ENCODE peak calls at places on chromosomes 11 and 22, in seven cellular contexts. One of them, this sample, is unnamed.

GRCh38 chr11:47132490-47132889 is 44.2 kb downstream of the ARFGAP2 start:
- DNase-seq in BJ: no peak
- DNase-seq in stomach: peak; percentile 60
- DNase-seq in fibroblast of pulmonary artery: no peak
- DNase-seq in heart right ventricle: no peak
- DNase-seq in HL-60: no peak
- DNase-seq in PC-9: no peak
- DNase-seq in this sample: no peak

GRCh38 chr22:27641049-27641790 is 160.3 kb downstream of the MN1 start:
- DNase-seq in fibroblast of pulmonary artery: no peak
- DNase-seq in heart right ventricle: no peak
- DNase-seq in stomach: no peak
- DNase-seq in HL-60: no peak
- DNase-seq in BJ: no peak
- DNase-seq in PC-9: no peak
- DNase-seq in this sample: no peak

GRCh38 chr11:86182976-86183584 is 61.5 kb upstream of the EED start:
- DNase-seq in BJ: no peak
- DNase-seq in heart right ventricle: no peak
- DNase-seq in PC-9: peak; percentile 88
- DNase-seq in HL-60: peak; percentile 44
- DNase-seq in stomach: peak; percentile 74
- DNase-seq in fibroblast of pulmonary artery: no peak
- DNase-seq in this sample: no peak

GRCh38 chr11:70176940-70177689 is 26.0 kb upstream of the FADD start:
- DNase-seq in HL-60: peak; percentile 36
- DNase-seq in PC-9: peak; percentile 62
- DNase-seq in stomach: peak; percentile 39
- DNase-seq in heart right ventricle: no peak
- DNase-seq in fibroblast of pulmonary artery: no peak
- DNase-seq in BJ: no peak
- DNase-seq in this sample: no peak

GRCh38 chr11:6650980-6651379 is 4.6 kb downstream of the DCHS1 start:
- DNase-seq in heart right ventricle: no peak
- DNase-seq in BJ: no peak
- DNase-seq in stomach: no peak
- DNase-seq in PC-9: no peak
- DNase-seq in fibroblast of pulmonary artery: no peak
- DNase-seq in HL-60: no peak
- DNase-seq in this sample: no peak

GRCh38 chr11:61816736-61817455 is at the start of gene FADS1:
- DNase-seq in HL-60: peak; percentile 77
- DNase-seq in stomach: peak; percentile 83
- DNase-seq in heart right ventricle: peak; percentile 89
- DNase-seq in BJ: peak; percentile 45
- DNase-seq in fibroblast of pulmonary artery: peak; percentile 97
- DNase-seq in PC-9: peak; percentile 96
- DNase-seq in this sample: peak; percentile 60

GRCh38 chr22:27213291-27213690 is 555.9 kb downstream of the MIAT start:
- DNase-seq in HL-60: no peak
- DNase-seq in BJ: no peak
- DNase-seq in heart right ventricle: no peak
- DNase-seq in stomach: no peak
- DNase-seq in PC-9: no peak
- DNase-seq in fibroblast of pulmonary artery: peak; percentile 24
- DNase-seq in this sample: no peak

GRCh38 chr11:108135845-108136599 is 14.7 kb downstream of the ACAT1 start:
- DNase-seq in fibroblast of pulmonary artery: peak; percentile 47
- DNase-seq in HL-60: no peak
- DNase-seq in stomach: no peak
- DNase-seq in PC-9: no peak
- DNase-seq in heart right ventricle: no peak
- DNase-seq in BJ: no peak
- DNase-seq in this sample: no peak

GRCh38 chr11:64608636-64609035 is 17.6 kb downstream of the SLC22A12 start:
- DNase-seq in fibroblast of pulmonary artery: no peak
- DNase-seq in BJ: no peak
- DNase-seq in HL-60: no peak
- DNase-seq in stomach: no peak
- DNase-seq in PC-9: no peak
- DNase-seq in heart right ventricle: no peak
- DNase-seq in this sample: no peak

GRCh38 chr11:17650601-17650911 is 68.8 kb upstream of the MYOD1 start:
- DNase-seq in BJ: no peak
- DNase-seq in fibroblast of pulmonary artery: no peak
- DNase-seq in HL-60: no peak
- DNase-seq in stomach: no peak
- DNase-seq in heart right ventricle: no peak
- DNase-seq in PC-9: no peak
- DNase-seq in this sample: no peak

GRCh38 chr22:43855431-43855830 is 6.9 kb downstream of the SULT4A1 start:
- DNase-seq in HL-60: no peak
- DNase-seq in fibroblast of pulmonary artery: no peak
- DNase-seq in heart right ventricle: no peak
- DNase-seq in stomach: no peak
- DNase-seq in BJ: no peak
- DNase-seq in PC-9: no peak
- DNase-seq in this sample: no peak

GRCh38 chr11:67648140-67648795 is 2.3 kb downstream of the ACY3 start:
- DNase-seq in BJ: no peak
- DNase-seq in fibroblast of pulmonary artery: no peak
- DNase-seq in PC-9: peak; percentile 59
- DNase-seq in HL-60: peak; percentile 44
- DNase-seq in heart right ventricle: no peak
- DNase-seq in stomach: peak; percentile 63
- DNase-seq in this sample: no peak
- TF ChIP-seq CTCF in BJ: no peak
- TF ChIP-seq CTCF in fibroblast of pulmonary artery: no peak
- TF ChIP-seq CTCF in PC-9: peak; percentile 59
- TF ChIP-seq CTCF in HL-60: peak; percentile 33
- TF ChIP-seq CTCF in heart right ventricle: no peak
- TF ChIP-seq CTCF in stomach: peak; percentile 42
- TF ChIP-seq CTCF in this sample: peak; percentile 35

GRCh38 chr11:73645972-73646631 is at the start of gene PLEKHB1:
- DNase-seq in heart right ventricle: no peak
- DNase-seq in HL-60: no peak
- DNase-seq in stomach: no peak
- DNase-seq in BJ: no peak
- DNase-seq in fibroblast of pulmonary artery: peak; percentile 22
- DNase-seq in PC-9: no peak
- DNase-seq in this sample: no peak
- H3K4me3 ChIP-seq in heart right ventricle: no peak within 1 kb of the TSS
- H3K4me3 ChIP-seq in HL-60: no peak within 1 kb of the TSS
- H3K4me3 ChIP-seq in stomach: peak within 1 kb of the TSS; percentile 44
- H3K4me3 ChIP-seq in BJ: no peak within 1 kb of the TSS
- H3K4me3 ChIP-seq in fibroblast of pulmonary artery: no peak within 1 kb of the TSS
- H3K4me3 ChIP-seq in PC-9: peak within 1 kb of the TSS; percentile 49
- H3K4me3 ChIP-seq in this sample: no peak within 1 kb of the TSS

GRCh38 chr11:34466802-34467488 is 28.2 kb downstream of the CAT start:
- DNase-seq in stomach: no peak
- DNase-seq in fibroblast of pulmonary artery: peak; percentile 3
- DNase-seq in BJ: no peak
- DNase-seq in PC-9: no peak
- DNase-seq in HL-60: no peak
- DNase-seq in heart right ventricle: no peak
- DNase-seq in this sample: no peak

GRCh38 chr11:34464591-34465036 is 25.9 kb downstream of the CAT start:
- DNase-seq in stomach: no peak
- DNase-seq in fibroblast of pulmonary artery: no peak
- DNase-seq in BJ: no peak
- DNase-seq in HL-60: peak; percentile 57
- DNase-seq in heart right ventricle: no peak
- DNase-seq in PC-9: no peak
- DNase-seq in this sample: no peak

GRCh38 chr11:34473603-34474169 is 35.0 kb downstream of the CAT start:
- DNase-seq in PC-9: no peak
- DNase-seq in fibroblast of pulmonary artery: no peak
- DNase-seq in BJ: no peak
- DNase-seq in heart right ventricle: no peak
- DNase-seq in stomach: no peak
- DNase-seq in HL-60: no peak
- DNase-seq in this sample: no peak

DNA sequence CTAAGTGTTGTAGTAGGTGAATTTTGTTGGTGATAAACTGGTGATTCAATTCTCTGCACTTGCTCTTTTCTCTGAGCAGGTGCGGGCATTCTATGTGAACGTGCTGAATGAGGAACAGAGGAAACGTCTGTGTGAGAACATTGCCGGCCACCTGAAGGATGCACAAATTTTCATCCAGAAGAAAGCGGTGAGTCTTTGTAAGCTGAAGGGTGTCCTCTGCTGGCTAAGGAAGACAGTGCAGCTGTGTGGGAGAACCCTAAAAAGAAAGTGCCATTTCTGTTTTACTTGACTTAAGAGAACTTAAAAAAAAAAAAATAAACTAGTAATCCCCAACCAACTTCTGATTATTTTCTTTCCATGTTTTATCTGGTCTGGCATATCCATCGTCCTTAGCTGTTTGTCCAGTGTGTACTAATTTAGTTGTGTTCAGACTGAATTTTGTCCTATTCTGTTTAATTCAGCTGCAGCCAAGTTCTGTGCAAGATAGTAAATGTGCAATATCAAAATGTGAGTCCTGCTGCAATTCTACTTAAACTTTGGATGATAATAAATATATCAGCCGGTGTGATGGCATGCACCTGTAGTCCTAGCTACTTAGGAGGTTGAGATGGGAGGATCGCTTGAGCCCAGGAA is 29.6 kb downstream of the CAT start:
- DNase-seq in PC-9: peak; percentile 55
- DNase-seq in stomach: peak; percentile 33
- DNase-seq in heart right ventricle: no peak
- DNase-seq in fibroblast of pulmonary artery: peak; percentile 23
- DNase-seq in HL-60: peak; percentile 77
- DNase-seq in BJ: no peak
- DNase-seq in this sample: no peak
- TF ChIP-seq CTCF in PC-9: peak; percentile 91
- TF ChIP-seq CTCF in stomach: peak; percentile 58
- TF ChIP-seq CTCF in heart right ventricle: peak; percentile 27
- TF ChIP-seq CTCF in fibroblast of pulmonary artery: peak; percentile 53
- TF ChIP-seq CTCF in HL-60: peak; percentile 89
- TF ChIP-seq CTCF in BJ: peak; percentile 72
- TF ChIP-seq CTCF in this sample: peak; percentile 43

DNA sequence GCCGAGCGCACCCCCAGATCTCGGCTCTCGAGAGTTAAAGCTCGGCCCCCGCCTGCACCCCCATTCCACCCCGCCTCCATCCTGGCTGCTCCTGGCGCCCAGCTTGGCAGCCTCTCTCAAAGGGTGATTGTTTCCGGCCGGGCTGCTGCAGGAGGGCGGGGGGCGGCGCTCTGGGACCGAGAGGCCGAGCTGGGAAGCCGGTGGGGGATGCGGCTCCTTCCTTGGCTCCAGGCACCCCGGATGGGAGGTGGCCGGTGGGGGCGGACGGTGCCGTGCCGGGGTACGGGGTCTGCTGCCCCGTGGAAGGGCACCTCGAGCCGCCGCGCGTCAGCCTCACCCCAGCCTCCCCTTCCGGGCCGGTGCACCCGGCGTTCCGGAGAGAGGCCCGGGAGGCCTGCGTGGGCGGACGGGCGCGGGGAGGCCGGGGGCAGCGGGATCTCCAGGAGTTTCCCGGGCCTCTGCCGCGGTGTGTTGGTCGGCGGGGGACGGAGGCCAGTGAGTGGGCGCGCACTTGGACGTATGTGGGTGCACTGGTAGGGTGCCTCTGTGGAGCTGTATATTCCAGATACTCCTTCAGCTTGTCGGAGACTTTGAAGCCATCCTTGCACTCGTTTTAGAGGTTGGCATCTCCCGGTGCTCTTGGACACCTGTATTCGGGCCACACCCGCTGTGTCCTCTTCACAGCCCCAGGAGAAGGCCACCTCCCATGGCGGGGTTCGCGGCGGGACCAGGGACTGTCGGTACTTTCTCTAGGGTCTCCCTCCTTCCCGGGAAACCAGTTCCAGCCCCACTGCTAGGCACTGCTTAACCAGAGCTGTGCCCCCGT is 679 bp upstream of the B3GAT1 start:
- DNase-seq in HL-60: no peak
- DNase-seq in PC-9: no peak
- DNase-seq in heart right ventricle: no peak
- DNase-seq in BJ: no peak
- DNase-seq in stomach: peak; percentile 64
- DNase-seq in fibroblast of pulmonary artery: no peak
- DNase-seq in this sample: no peak
- H3K4me3 ChIP-seq in HL-60: no peak overlapping the region
- H3K4me3 ChIP-seq in PC-9: no peak overlapping the region
- H3K4me3 ChIP-seq in heart right ventricle: no peak overlapping the region
- H3K4me3 ChIP-seq in BJ: no peak overlapping the region
- H3K4me3 ChIP-seq in stomach: peak overlapping the region; percentile 51
- H3K4me3 ChIP-seq in fibroblast of pulmonary artery: peak overlapping the region; percentile 10
- H3K4me3 ChIP-seq in this sample: no peak overlapping the region

GRCh38 chr22:40463017-40463631 is 92.7 kb downstream of the SGSM3 start:
- DNase-seq in HL-60: peak; percentile 91
- DNase-seq in stomach: no peak
- DNase-seq in BJ: no peak
- DNase-seq in heart right ventricle: no peak
- DNase-seq in fibroblast of pulmonary artery: no peak
- DNase-seq in PC-9: no peak
- DNase-seq in this sample: no peak
- TF ChIP-seq CTCF in HL-60: no peak
- TF ChIP-seq CTCF in stomach: no peak
- TF ChIP-seq CTCF in BJ: no peak
- TF ChIP-seq CTCF in heart right ventricle: no peak
- TF ChIP-seq CTCF in fibroblast of pulmonary artery: no peak
- TF ChIP-seq CTCF in PC-9: no peak
- TF ChIP-seq CTCF in this sample: no peak

GRCh38 chr11:20112291-20113146 is 47.8 kb downstream of the DBX1 start:
- DNase-seq in HL-60: no peak
- DNase-seq in fibroblast of pulmonary artery: peak; percentile 94
- DNase-seq in stomach: peak; percentile 79
- DNase-seq in PC-9: peak; percentile 72
- DNase-seq in BJ: peak; percentile 79
- DNase-seq in heart right ventricle: peak; percentile 76
- DNase-seq in this sample: peak; percentile 88
- H3K4me3 ChIP-seq in HL-60: no peak overlapping the region
- H3K4me3 ChIP-seq in fibroblast of pulmonary artery: no peak overlapping the region
- H3K4me3 ChIP-seq in stomach: no peak overlapping the region
- H3K4me3 ChIP-seq in PC-9: peak overlapping the region; percentile 6
- H3K4me3 ChIP-seq in BJ: no peak overlapping the region
- H3K4me3 ChIP-seq in heart right ventricle: no peak overlapping the region
- H3K4me3 ChIP-seq in this sample: no peak overlapping the region

GRCh38 chr11:36044636-36045035 is 100.8 kb downstream of the LDLRAD3 start:
- DNase-seq in HL-60: no peak
- DNase-seq in fibroblast of pulmonary artery: no peak
- DNase-seq in PC-9: no peak
- DNase-seq in BJ: no peak
- DNase-seq in stomach: no peak
- DNase-seq in heart right ventricle: no peak
- DNase-seq in this sample: no peak
- TF ChIP-seq CTCF in HL-60: no peak
- TF ChIP-seq CTCF in fibroblast of pulmonary artery: no peak
- TF ChIP-seq CTCF in PC-9: no peak
- TF ChIP-seq CTCF in BJ: no peak
- TF ChIP-seq CTCF in stomach: no peak
- TF ChIP-seq CTCF in heart right ventricle: no peak
- TF ChIP-seq CTCF in this sample: no peak

DNA sequence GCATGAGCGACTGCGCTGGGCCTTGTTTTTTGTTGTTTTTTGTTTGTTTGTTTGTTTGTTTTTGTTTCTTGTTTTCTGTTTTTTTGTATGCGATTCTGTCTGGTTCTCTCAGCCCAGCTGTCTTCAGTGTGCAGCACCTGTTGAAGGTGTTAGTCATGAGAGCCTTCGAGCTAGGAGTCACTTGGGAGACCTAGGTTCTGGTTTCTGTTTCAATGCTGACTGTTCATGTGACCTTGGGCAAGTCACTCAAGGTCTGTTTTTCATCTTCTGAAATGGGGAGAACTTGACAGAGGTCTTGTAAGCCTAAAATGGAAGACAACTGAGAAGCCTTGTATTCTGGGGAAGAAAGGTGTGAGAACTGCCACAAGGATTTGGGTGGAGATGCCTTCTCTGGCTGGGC is 1.8 kb downstream of the DCPS start:
- DNase-seq in heart right ventricle: no peak
- DNase-seq in stomach: no peak
- DNase-seq in HL-60: no peak
- DNase-seq in BJ: no peak
- DNase-seq in fibroblast of pulmonary artery: no peak
- DNase-seq in PC-9: no peak
- DNase-seq in this sample: no peak
- H3K4me3 ChIP-seq in heart right ventricle: no peak overlapping the region
- H3K4me3 ChIP-seq in stomach: no peak overlapping the region
- H3K4me3 ChIP-seq in HL-60: no peak overlapping the region
- H3K4me3 ChIP-seq in BJ: no peak overlapping the region
- H3K4me3 ChIP-seq in fibroblast of pulmonary artery: no peak overlapping the region
- H3K4me3 ChIP-seq in PC-9: no peak overlapping the region
- H3K4me3 ChIP-seq in this sample: no peak overlapping the region

This sample was measured in AG04449.